ENCODE peak calls at places on chromosomes 16 and 17, in seven cellular contexts. M, P, A, R, Z, E and I are unnamed samples.

GRCh38 chr17:35586569-35587073 is 501 bp upstream of the AP2B1 start:
- DNase-seq in Z (no peak), R (no peak), E (no peak), M (peak; percentile 9), P (no peak), A (no peak), I (no peak)

GRCh38 chr16:68086336-68086821 is 1.2 kb downstream of the NFATC3 start:
- DNase-seq in P (peak; percentile 22), M (peak; percentile 75), Z (peak; percentile 65), R (no peak), A (peak; percentile 53), E (peak; percentile 52), I (peak; percentile 59)

GRCh38 chr17:1137465-1137894 is 42.3 kb downstream of the ABR start:
- DNase-seq in A (peak; percentile 31), P (peak; percentile 96), M (no peak), Z (peak; percentile 80), E (no peak), R (no peak), I (no peak)

GRCh38 chr17:8732406-8733065 is 12.1 kb downstream of the CCDC42 start:
- DNase-seq in Z (no peak), P (peak; percentile 52), A (no peak), M (peak; percentile 71), R (no peak), E (no peak), I (no peak)

GRCh38 chr17:12282056-12282455 is 261.4 kb downstream of the MAP2K4 start:
- DNase-seq in P (no peak), E (no peak), A (peak; percentile 72), R (no peak), M (peak; percentile 1), Z (no peak), I (no peak)

GRCh38 chr16:5064915-5065314 is 841 bp downstream of the C16orf89 start:
- DNase-seq in P (no peak), E (no peak), R (no peak), A (peak; percentile 47), M (no peak), Z (no peak), I (no peak)

GRCh38 chr17:42325026-42325425 is 36.7 kb downstream of the STAT5A start:
- DNase-seq in A (peak; percentile 43), M (peak; percentile 99), R (peak; percentile 81), P (no peak), E (peak; percentile 95), Z (no peak), I (no peak)

GRCh38 chr16:69123894-69124293 is 8.5 kb downstream of the CHTF8 start:
- DNase-seq in E (peak; percentile 56), P (peak; percentile 72), R (no peak), Z (peak; percentile 80), M (peak; percentile 81), A (peak; percentile 83), I (peak; percentile 88)

GRCh38 chr16:5412721-5413120 is 315.1 kb upstream of the EEF2KMT start:
- DNase-seq in R (no peak), Z (no peak), M (no peak), P (no peak), A (no peak), E (no peak), I (peak; percentile 9)

DNA sequence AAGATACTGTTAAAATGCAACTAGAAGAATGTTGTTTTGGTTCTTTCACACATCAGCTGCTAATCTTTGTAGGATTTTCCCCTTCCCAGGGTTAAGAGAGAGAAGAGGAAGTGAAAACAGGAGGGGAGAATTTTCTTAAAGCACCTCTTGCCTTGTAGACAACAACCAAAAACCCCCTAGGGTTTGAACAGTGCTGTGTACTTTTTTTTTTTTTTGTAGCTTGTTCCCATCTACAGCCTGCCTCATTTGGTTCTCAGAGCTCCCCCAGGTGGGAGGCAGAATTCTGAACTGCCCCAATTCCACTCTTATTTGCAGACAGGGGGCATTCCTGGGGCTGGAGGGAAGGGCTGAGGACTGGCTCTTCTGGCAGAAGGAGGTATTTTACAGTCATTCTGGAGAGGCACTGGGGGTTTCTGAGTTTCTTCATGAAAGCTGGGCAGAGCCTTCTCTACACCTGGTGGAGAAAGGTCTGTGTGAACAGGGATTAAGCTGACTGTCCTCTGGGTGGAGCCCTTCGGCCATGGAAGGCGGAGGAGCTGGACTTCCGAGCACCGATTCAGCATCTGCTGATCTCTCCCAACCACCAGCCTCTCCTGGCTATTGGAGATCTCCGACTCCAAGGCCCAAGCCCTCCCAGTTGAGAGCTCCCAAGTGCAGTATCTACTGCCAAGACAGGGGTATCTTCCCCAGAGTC is 32.2 kb downstream of the SMARCE1 start:
- DNase-seq in P (peak; percentile 79), M (peak; percentile 58), E (peak; percentile 67), Z (peak; percentile 75), A (peak; percentile 49), R (no peak), I (no peak)
- H3K4me1 ChIP-seq in P (peaks cover 20% of the 10 kb centered on the region), M (no peaks in the 10 kb centered on the region), E (no peaks in the 10 kb centered on the region), Z (no peaks in the 10 kb centered on the region), A (no peaks in the 10 kb centered on the region), R (no peaks in the 10 kb centered on the region), I (no peaks in the 10 kb centered on the region)

GRCh38 chr17:71145486-71145885 is 975.3 kb upstream of the SOX9 start:
- DNase-seq in P (no peak), R (no peak), A (no peak), M (no peak), Z (no peak), E (no peak), I (no peak)

GRCh38 chr17:71147906-71148305 is 972.9 kb upstream of the SOX9 start:
- DNase-seq in P (no peak), E (no peak), R (no peak), Z (no peak), M (no peak), A (no peak), I (no peak)

DNA sequence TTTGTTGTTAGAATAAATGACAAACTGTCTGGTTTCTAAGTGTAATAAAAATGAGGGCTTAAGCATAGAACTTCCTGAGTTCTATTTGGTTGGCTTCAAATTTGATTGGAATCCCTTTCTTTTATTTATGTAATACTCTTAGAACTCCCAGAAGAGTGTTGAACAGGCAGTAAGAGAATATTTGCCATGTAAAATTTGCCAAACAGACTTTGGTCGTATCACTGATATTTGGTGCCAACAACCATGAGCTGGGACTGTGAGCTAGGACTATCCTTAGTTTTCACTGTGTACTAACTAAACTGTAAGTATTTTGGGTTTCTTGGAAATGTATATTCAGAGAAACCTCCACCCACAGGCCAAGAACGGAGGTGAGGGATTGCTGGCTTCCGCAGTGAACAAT is 971.2 kb upstream of the SOX9 start:
- DNase-seq in Z (no peak), P (no peak), R (no peak), E (no peak), M (no peak), A (no peak), I (no peak)
- TF ChIP-seq EZH2 in Z (no peak), P (no peak), R (no peak), E (no peak), M (no peak), A (no peak), I (no peak)

DNA sequence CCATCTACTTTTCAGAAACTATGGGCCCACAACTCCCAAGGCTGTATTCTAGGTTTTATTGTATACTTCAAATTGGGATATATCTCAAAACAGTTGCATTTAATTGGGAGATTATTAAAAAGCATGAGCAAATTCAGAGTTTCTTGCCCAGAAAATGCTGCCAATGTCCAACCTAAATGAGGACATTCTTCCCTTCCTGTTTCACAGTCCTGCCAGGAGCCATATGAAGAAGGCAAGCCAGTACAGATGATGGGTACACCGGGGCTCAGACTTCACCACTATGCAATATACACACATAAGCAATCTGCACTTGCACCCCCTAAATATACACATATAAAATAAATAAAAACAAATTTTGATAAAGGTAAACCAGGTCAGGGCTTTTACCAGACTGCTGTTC is 34.0 kb upstream of the CBLN1 start:
- DNase-seq in E (no peak), A (no peak), P (no peak), M (no peak), Z (no peak), R (no peak), I (no peak)
- H3K4me1 ChIP-seq in E (no peaks in the 10 kb centered on the region), A (no peaks in the 10 kb centered on the region), P (no peaks in the 10 kb centered on the region), M (no peaks in the 10 kb centered on the region), Z (no peaks in the 10 kb centered on the region), R (no peaks in the 10 kb centered on the region), I (no peaks in the 10 kb centered on the region)

GRCh38 chr17:38604479-38605229 is 1.1 kb downstream of the SRCIN1 start:
- DNase-seq in P (peak; percentile 7), R (no peak), A (no peak), M (peak; percentile 34), E (no peak), Z (peak; percentile 77), I (no peak)
- TF ChIP-seq EZH2 in P (no peak), R (no peak), A (peak; percentile 31), M (no peak), E (no peak), Z (no peak), I (no peak)